ENCODE peak calls at places on chromosome 11, in four cellular contexts. One of them, this sample, is unnamed.

GRCh38 chr11:72471005-72471898 is 36.9 kb upstream of the CLPB start:
- DNase-seq in neural crest cell: peak
- DNase-seq in fibroblast of lung: peak
- DNase-seq in GM20000: peak
- DNase-seq in this sample: peak

GRCh38 chr11:78562398-78562797 is 12.3 kb downstream of the NARS2 start:
- DNase-seq in GM20000: no peak
- DNase-seq in neural crest cell: no peak
- DNase-seq in fibroblast of lung: peak
- DNase-seq in this sample: no peak

GRCh38 chr11:132704796-132705375 is 827.4 kb downstream of the OPCML start:
- DNase-seq in GM20000: no peak
- DNase-seq in neural crest cell: no peak
- DNase-seq in fibroblast of lung: no peak
- DNase-seq in this sample: no peak

GRCh38 chr11:121265586-121265985 is 27.0 kb upstream of the SC5D start:
- DNase-seq in fibroblast of lung: no peak
- DNase-seq in GM20000: no peak
- DNase-seq in neural crest cell: no peak
- DNase-seq in this sample: no peak

GRCh38 chr11:35337136-35337918 is 82.0 kb downstream of the SLC1A2 start:
- DNase-seq in GM20000: no peak
- DNase-seq in neural crest cell: no peak
- DNase-seq in fibroblast of lung: peak
- DNase-seq in this sample: no peak

GRCh38 chr11:78683774-78684173 is 109.1 kb upstream of the NARS2 start:
- DNase-seq in fibroblast of lung: no peak
- DNase-seq in neural crest cell: no peak
- DNase-seq in GM20000: no peak
- DNase-seq in this sample: no peak

GRCh38 chr11:128190312-128190711 is 397.0 kb downstream of the ETS1 start:
- DNase-seq in neural crest cell: no peak
- DNase-seq in GM20000: no peak
- DNase-seq in fibroblast of lung: no peak
- DNase-seq in this sample: no peak

GRCh38 chr11:46564459-46564858 is 29.4 kb downstream of the AMBRA1 start:
- DNase-seq in fibroblast of lung: peak
- DNase-seq in GM20000: no peak
- DNase-seq in neural crest cell: no peak
- DNase-seq in this sample: no peak

GRCh38 chr11:127003260-127003981 is 2.9 kb upstream of the KIRREL3 start:
- DNase-seq in fibroblast of lung: peak
- DNase-seq in GM20000: peak
- DNase-seq in neural crest cell: peak
- DNase-seq in this sample: peak

GRCh38 chr11:47083913-47084312 is 92.8 kb downstream of the ARFGAP2 start:
- DNase-seq in neural crest cell: no peak
- DNase-seq in fibroblast of lung: peak
- DNase-seq in GM20000: no peak
- DNase-seq in this sample: no peak

GRCh38 chr11:125451400-125452124 is 44.5 kb downstream of the FEZ1 start:
- DNase-seq in neural crest cell: peak
- DNase-seq in fibroblast of lung: peak
- DNase-seq in GM20000: peak
- DNase-seq in this sample: peak

GRCh38 chr11:48169259-48169658 is 47.4 kb upstream of the OR4B1 start:
- DNase-seq in neural crest cell: no peak
- DNase-seq in fibroblast of lung: peak
- DNase-seq in GM20000: no peak
- DNase-seq in this sample: no peak

GRCh38 chr11:118876261-118876660 is 7.4 kb upstream of the CXCR5 start:
- DNase-seq in GM20000: no peak
- DNase-seq in neural crest cell: no peak
- DNase-seq in fibroblast of lung: no peak
- DNase-seq in this sample: no peak

GRCh38 chr11:118873804-118874203 is 9.9 kb upstream of the CXCR5 start:
- DNase-seq in fibroblast of lung: no peak
- DNase-seq in GM20000: no peak
- DNase-seq in neural crest cell: no peak
- DNase-seq in this sample: no peak

GRCh38 chr11:118868659-118869058 is 15.0 kb upstream of the CXCR5 start:
- DNase-seq in fibroblast of lung: no peak
- DNase-seq in neural crest cell: no peak
- DNase-seq in GM20000: no peak
- DNase-seq in this sample: no peak

GRCh38 chr11:118872403-118872821 is 11.3 kb upstream of the CXCR5 start:
- DNase-seq in fibroblast of lung: no peak
- DNase-seq in GM20000: peak
- DNase-seq in neural crest cell: no peak
- DNase-seq in this sample: no peak

DNA sequence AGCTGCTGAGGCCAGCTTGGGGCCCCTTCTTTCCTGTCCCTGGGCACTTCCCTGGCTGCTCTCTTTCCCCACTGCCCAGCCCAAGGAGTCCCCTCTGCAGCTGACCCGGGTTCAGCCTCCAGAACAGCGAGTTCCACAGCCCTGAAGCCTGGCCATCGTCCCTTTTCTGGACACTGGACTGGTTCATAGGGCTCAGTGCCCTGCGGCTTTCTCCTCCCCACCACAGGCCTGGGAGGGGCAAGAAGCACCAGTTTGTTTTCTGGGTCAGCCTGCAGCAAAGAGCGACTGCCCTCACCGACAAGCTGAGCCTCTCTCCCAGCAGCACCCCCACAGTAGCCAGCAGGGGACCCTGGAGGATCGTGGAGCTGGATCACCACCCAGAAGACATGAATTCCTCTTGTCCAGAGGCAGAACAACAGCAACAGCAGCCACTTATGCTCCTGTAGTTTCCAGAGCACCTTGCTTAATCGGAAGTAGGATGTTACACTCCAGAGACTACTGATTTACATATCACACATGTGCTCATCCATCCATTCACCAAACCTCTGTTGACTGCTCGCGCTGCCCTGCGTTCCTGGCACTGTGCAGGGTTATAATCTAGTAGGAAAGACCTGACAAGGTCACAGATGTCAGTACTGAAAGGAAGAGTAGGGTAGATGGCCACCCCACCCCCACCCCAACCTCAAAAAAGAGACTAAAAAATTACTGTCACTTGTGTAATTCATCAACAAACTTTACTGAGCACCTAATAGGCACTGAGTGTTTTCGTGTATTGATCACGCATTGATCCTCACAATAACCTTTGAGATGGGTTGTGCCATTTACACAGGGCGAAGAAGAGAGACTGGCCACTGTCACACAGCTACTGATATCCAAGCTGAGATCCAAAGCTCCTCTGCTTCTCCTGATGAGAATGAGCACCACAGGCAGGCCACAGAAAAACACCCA is 13.0 kb upstream of the CXCR5 start:
- DNase-seq in fibroblast of lung: peak
- DNase-seq in GM20000: peak
- DNase-seq in neural crest cell: peak
- DNase-seq in this sample: no peak
- TF ChIP-seq CTCF in fibroblast of lung: peak
- TF ChIP-seq CTCF in GM20000: no peak
- TF ChIP-seq CTCF in neural crest cell: no peak
- TF ChIP-seq CTCF in this sample: no peak

GRCh38 chr11:43573233-43573632 is 107.3 kb upstream of the HSD17B12 start:
- DNase-seq in GM20000: peak
- DNase-seq in fibroblast of lung: no peak
- DNase-seq in neural crest cell: peak
- DNase-seq in this sample: no peak
- TF ChIP-seq CTCF in GM20000: peak
- TF ChIP-seq CTCF in fibroblast of lung: peak
- TF ChIP-seq CTCF in neural crest cell: peak
- TF ChIP-seq CTCF in this sample: peak

GRCh38 chr11:44701276-44701675 is 25.5 kb upstream of the TSPAN18 start:
- DNase-seq in neural crest cell: no peak
- DNase-seq in fibroblast of lung: no peak
- DNase-seq in GM20000: no peak
- DNase-seq in this sample: no peak

GRCh38 chr11:44698228-44698923 is 28.4 kb upstream of the TSPAN18 start:
- DNase-seq in GM20000: no peak
- DNase-seq in neural crest cell: no peak
- DNase-seq in fibroblast of lung: no peak
- DNase-seq in this sample: no peak

GRCh38 chr11:44700009-44700408 is 26.8 kb upstream of the TSPAN18 start:
- DNase-seq in neural crest cell: no peak
- DNase-seq in GM20000: no peak
- DNase-seq in fibroblast of lung: no peak
- DNase-seq in this sample: no peak

GRCh38 chr11:44702897-44703296 is 23.9 kb upstream of the TSPAN18 start:
- DNase-seq in GM20000: no peak
- DNase-seq in neural crest cell: no peak
- DNase-seq in fibroblast of lung: peak
- DNase-seq in this sample: no peak

GRCh38 chr11:44699497-44699896 is 27.3 kb upstream of the TSPAN18 start:
- DNase-seq in fibroblast of lung: no peak
- DNase-seq in GM20000: no peak
- DNase-seq in neural crest cell: no peak
- DNase-seq in this sample: no peak
- TF ChIP-seq CTCF in fibroblast of lung: no peak
- TF ChIP-seq CTCF in GM20000: no peak
- TF ChIP-seq CTCF in neural crest cell: no peak
- TF ChIP-seq CTCF in this sample: no peak

GRCh38 chr11:37450613-37451012 is 852.6 kb upstream of the RAG2 start:
- DNase-seq in neural crest cell: no peak
- DNase-seq in fibroblast of lung: peak
- DNase-seq in GM20000: no peak
- DNase-seq in this sample: no peak

GRCh38 chr11:37451903-37452302 is 853.9 kb upstream of the RAG2 start:
- DNase-seq in GM20000: no peak
- DNase-seq in fibroblast of lung: no peak
- DNase-seq in neural crest cell: no peak
- DNase-seq in this sample: no peak

GRCh38 chr11:37449146-37449545 is 851.1 kb upstream of the RAG2 start:
- DNase-seq in GM20000: no peak
- DNase-seq in fibroblast of lung: peak
- DNase-seq in neural crest cell: no peak
- DNase-seq in this sample: no peak
- TF ChIP-seq CTCF in GM20000: no peak
- TF ChIP-seq CTCF in fibroblast of lung: peak
- TF ChIP-seq CTCF in neural crest cell: peak
- TF ChIP-seq CTCF in this sample: peak

GRCh38 chr11:74570266-74571061 is 21.9 kb upstream of the POLD3 start:
- DNase-seq in fibroblast of lung: peak
- DNase-seq in GM20000: peak
- DNase-seq in neural crest cell: peak
- DNase-seq in this sample: no peak
- TF ChIP-seq CTCF in fibroblast of lung: peak
- TF ChIP-seq CTCF in GM20000: peak
- TF ChIP-seq CTCF in neural crest cell: peak
- TF ChIP-seq CTCF in this sample: peak

DNA sequence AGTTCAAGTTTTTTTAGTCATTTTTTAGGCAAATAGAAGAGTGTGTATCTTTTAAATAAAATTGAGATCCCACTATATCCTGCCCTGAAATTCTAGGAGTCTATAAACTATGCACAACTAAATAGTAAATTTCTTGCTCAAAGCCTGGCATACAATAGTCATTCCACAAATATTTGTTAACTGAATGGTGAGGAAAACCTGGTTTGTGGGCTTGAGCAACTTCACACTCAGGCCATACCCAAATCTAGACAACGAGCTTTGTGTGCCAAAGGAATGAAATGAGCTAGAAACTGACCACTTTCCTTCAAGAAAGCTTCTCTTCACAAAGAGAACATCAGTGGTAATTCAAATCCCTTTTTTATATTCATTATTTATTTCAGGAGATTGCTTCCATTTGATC is 39.6 kb upstream of the AMOTL1 start:
- DNase-seq in neural crest cell: no peak
- DNase-seq in GM20000: no peak
- DNase-seq in fibroblast of lung: peak
- DNase-seq in this sample: no peak
- TF ChIP-seq CTCF in neural crest cell: no peak
- TF ChIP-seq CTCF in GM20000: no peak
- TF ChIP-seq CTCF in fibroblast of lung: no peak
- TF ChIP-seq CTCF in this sample: no peak

DNA sequence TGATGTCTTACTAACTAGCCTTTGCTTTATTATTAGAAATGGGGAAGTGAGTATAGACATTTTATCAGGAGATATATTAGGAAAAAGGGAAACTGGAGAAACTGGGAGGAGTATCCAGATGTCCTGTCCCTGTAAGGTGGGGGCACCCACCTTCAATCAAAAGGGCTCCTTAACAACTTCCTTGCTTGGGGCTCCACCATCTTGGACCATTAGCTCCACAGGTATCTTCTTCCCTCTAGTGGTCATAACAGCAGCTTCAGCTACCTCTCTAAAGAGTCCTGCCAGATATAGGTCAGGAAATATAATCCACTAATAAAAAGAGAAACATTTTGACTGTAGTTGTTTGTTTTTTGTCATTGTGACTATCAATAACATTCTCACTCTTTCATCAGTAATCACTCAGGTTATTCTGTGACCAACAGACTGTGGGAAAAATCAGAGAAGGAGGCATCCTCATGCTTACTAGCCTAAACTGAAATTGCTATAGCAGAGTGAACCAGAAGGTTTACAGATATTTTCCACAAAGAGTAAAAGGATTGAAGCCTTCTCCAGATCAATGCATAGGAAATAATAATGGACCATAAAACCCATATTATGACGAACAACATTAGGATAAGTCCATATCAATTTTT is 10.4 kb downstream of the OR51B4 start:
- DNase-seq in neural crest cell: no peak
- DNase-seq in fibroblast of lung: peak
- DNase-seq in GM20000: peak
- DNase-seq in this sample: no peak
- TF ChIP-seq CTCF in neural crest cell: peak
- TF ChIP-seq CTCF in fibroblast of lung: peak
- TF ChIP-seq CTCF in GM20000: peak
- TF ChIP-seq CTCF in this sample: peak

DNA sequence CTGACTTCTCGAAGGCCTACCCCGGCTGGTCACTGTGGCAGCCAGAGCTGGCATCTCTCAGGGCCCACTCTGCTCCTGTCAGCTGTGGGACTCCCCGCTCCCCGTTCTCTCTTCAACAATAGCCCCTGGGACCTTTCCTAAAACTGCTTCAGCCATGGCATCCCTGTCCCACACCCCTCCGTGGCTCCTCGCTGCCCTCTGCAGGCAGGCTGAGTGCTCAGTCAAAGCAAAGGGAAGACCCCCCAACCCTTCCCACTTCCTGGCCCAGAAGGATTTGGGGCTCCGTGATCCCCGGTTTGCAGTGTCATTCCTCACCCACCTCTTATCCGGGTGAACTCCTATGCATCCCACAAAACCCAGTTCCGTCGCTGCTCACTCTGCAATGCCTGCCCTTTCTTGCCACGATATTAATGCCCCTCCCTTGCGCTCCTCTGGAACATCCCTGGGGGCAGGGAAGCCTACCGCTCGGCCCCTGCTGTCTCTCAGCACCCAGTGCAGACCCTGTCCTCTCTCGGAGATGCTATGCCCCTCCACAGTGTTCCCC is 1.6 kb upstream of the TH start:
- DNase-seq in fibroblast of lung: no peak
- DNase-seq in GM20000: no peak
- DNase-seq in neural crest cell: peak
- DNase-seq in this sample: no peak
- TF ChIP-seq CTCF in fibroblast of lung: no peak
- TF ChIP-seq CTCF in GM20000: peak
- TF ChIP-seq CTCF in neural crest cell: peak
- TF ChIP-seq CTCF in this sample: peak